ENCODE peak calls at places on chromosome 5, in four cellular contexts. One of them, this sample, is unnamed.

GRCh38 chr5:158718738-158719505 is 380.8 kb downstream of the EBF1 start:
- DNase-seq in CD8-positive, alpha-beta T cell: no peak
- DNase-seq in fibroblast of pulmonary artery: peak
- DNase-seq in pancreas: no peak
- DNase-seq in this sample: peak

GRCh38 chr5:3197699-3198098 is 397.9 kb upstream of the IRX1 start:
- DNase-seq in CD8-positive, alpha-beta T cell: no peak
- DNase-seq in fibroblast of pulmonary artery: no peak
- DNase-seq in pancreas: no peak
- DNase-seq in this sample: no peak

GRCh38 chr5:178331491-178331981 is 98.9 kb upstream of the PHYKPL start:
- DNase-seq in fibroblast of pulmonary artery: peak
- DNase-seq in CD8-positive, alpha-beta T cell: no peak
- DNase-seq in pancreas: peak
- DNase-seq in this sample: no peak

GRCh38 chr5:149265559-149265958 is 6.1 kb upstream of the AFAP1L1 start:
- DNase-seq in CD8-positive, alpha-beta T cell: no peak
- DNase-seq in pancreas: no peak
- DNase-seq in fibroblast of pulmonary artery: peak
- DNase-seq in this sample: peak

GRCh38 chr5:92402045-92402444 is 1018.9 kb upstream of the ARRDC3 start:
- DNase-seq in CD8-positive, alpha-beta T cell: no peak
- DNase-seq in fibroblast of pulmonary artery: peak
- DNase-seq in pancreas: no peak
- DNase-seq in this sample: peak

GRCh38 chr5:59390074-59390659 is 503.4 kb downstream of the PDE4D start:
- DNase-seq in fibroblast of pulmonary artery: peak
- DNase-seq in pancreas: no peak
- DNase-seq in CD8-positive, alpha-beta T cell: no peak
- DNase-seq in this sample: peak

GRCh38 chr5:137733011-137733410 is 2.9 kb downstream of the KLHL3 start:
- DNase-seq in fibroblast of pulmonary artery: no peak
- DNase-seq in CD8-positive, alpha-beta T cell: no peak
- DNase-seq in pancreas: no peak
- DNase-seq in this sample: peak

GRCh38 chr5:1338196-1338490 is 6.8 kb downstream of the CLPTM1L start:
- DNase-seq in CD8-positive, alpha-beta T cell: no peak
- DNase-seq in pancreas: no peak
- DNase-seq in fibroblast of pulmonary artery: no peak
- DNase-seq in this sample: no peak

GRCh38 chr5:148014276-148014675 is 49.5 kb upstream of the SPINK5 start:
- DNase-seq in pancreas: no peak
- DNase-seq in fibroblast of pulmonary artery: no peak
- DNase-seq in CD8-positive, alpha-beta T cell: no peak
- DNase-seq in this sample: peak

GRCh38 chr5:60842859-60843692 is 993 bp downstream of the ELOVL7 start:
- DNase-seq in CD8-positive, alpha-beta T cell: no peak
- DNase-seq in fibroblast of pulmonary artery: no peak
- DNase-seq in pancreas: peak
- DNase-seq in this sample: no peak

GRCh38 chr5:90017236-90017635 is 392.3 kb downstream of the CETN3 start:
- DNase-seq in fibroblast of pulmonary artery: no peak
- DNase-seq in CD8-positive, alpha-beta T cell: no peak
- DNase-seq in pancreas: no peak
- DNase-seq in this sample: no peak

GRCh38 chr5:141778211-141778610 is 96.2 kb upstream of the ARAP3 start:
- DNase-seq in fibroblast of pulmonary artery: peak
- DNase-seq in pancreas: no peak
- DNase-seq in CD8-positive, alpha-beta T cell: no peak
- DNase-seq in this sample: peak

GRCh38 chr5:138466900-138467710 is 1.8 kb downstream of the EGR1 start:
- DNase-seq in CD8-positive, alpha-beta T cell: no peak
- DNase-seq in fibroblast of pulmonary artery: peak
- DNase-seq in pancreas: no peak
- DNase-seq in this sample: no peak

GRCh38 chr5:174272671-174273070 is 227.2 kb downstream of the NSG2 start:
- DNase-seq in pancreas: no peak
- DNase-seq in fibroblast of pulmonary artery: no peak
- DNase-seq in CD8-positive, alpha-beta T cell: no peak
- DNase-seq in this sample: no peak

GRCh38 chr5:131928957-131929356 is 16.5 kb downstream of the MEIKIN start:
- DNase-seq in pancreas: no peak
- DNase-seq in fibroblast of pulmonary artery: no peak
- DNase-seq in CD8-positive, alpha-beta T cell: no peak
- DNase-seq in this sample: no peak

GRCh38 chr5:159515909-159516415 is 185.7 kb upstream of the IL12B start:
- DNase-seq in fibroblast of pulmonary artery: peak
- DNase-seq in pancreas: no peak
- DNase-seq in CD8-positive, alpha-beta T cell: peak
- DNase-seq in this sample: peak

GRCh38 chr5:6744841-6745705 is 31.8 kb downstream of the TENT4A start:
- DNase-seq in CD8-positive, alpha-beta T cell: no peak
- DNase-seq in pancreas: no peak
- DNase-seq in fibroblast of pulmonary artery: no peak
- DNase-seq in this sample: no peak

GRCh38 chr5:167839065-167839464 is 452.4 kb upstream of the WWC1 start:
- DNase-seq in fibroblast of pulmonary artery: no peak
- DNase-seq in CD8-positive, alpha-beta T cell: no peak
- DNase-seq in pancreas: no peak
- DNase-seq in this sample: no peak

GRCh38 chr5:67610191-67610912 is 413.8 kb upstream of the CD180 start:
- DNase-seq in CD8-positive, alpha-beta T cell: no peak
- DNase-seq in fibroblast of pulmonary artery: no peak
- DNase-seq in pancreas: no peak
- DNase-seq in this sample: peak

GRCh38 chr5:7678057-7678456 is 172.9 kb downstream of the CFAP90 start:
- DNase-seq in fibroblast of pulmonary artery: no peak
- DNase-seq in pancreas: no peak
- DNase-seq in CD8-positive, alpha-beta T cell: no peak
- DNase-seq in this sample: no peak

GRCh38 chr5:173321886-173322285 is 6.3 kb downstream of the STC2 start:
- DNase-seq in pancreas: no peak
- DNase-seq in CD8-positive, alpha-beta T cell: no peak
- DNase-seq in fibroblast of pulmonary artery: peak
- DNase-seq in this sample: peak

GRCh38 chr5:168346417-168346816 is 55.0 kb downstream of the WWC1 start:
- DNase-seq in fibroblast of pulmonary artery: no peak
- DNase-seq in pancreas: no peak
- DNase-seq in CD8-positive, alpha-beta T cell: no peak
- DNase-seq in this sample: no peak

GRCh38 chr5:173767580-173768266 is 120.4 kb upstream of the CPEB4 start:
- DNase-seq in fibroblast of pulmonary artery: no peak
- DNase-seq in pancreas: no peak
- DNase-seq in CD8-positive, alpha-beta T cell: no peak
- DNase-seq in this sample: peak

GRCh38 chr5:149817539-149817938 is 87.4 kb downstream of the PPARGC1B start:
- DNase-seq in fibroblast of pulmonary artery: no peak
- DNase-seq in CD8-positive, alpha-beta T cell: no peak
- DNase-seq in pancreas: no peak
- DNase-seq in this sample: no peak

GRCh38 chr5:93831449-93831848 is 90.0 kb upstream of the POU5F2 start:
- DNase-seq in pancreas: no peak
- DNase-seq in CD8-positive, alpha-beta T cell: no peak
- DNase-seq in fibroblast of pulmonary artery: peak
- DNase-seq in this sample: peak

GRCh38 chr5:36680066-36680465 is 73.7 kb downstream of the SLC1A3 start:
- DNase-seq in fibroblast of pulmonary artery: no peak
- DNase-seq in CD8-positive, alpha-beta T cell: no peak
- DNase-seq in pancreas: peak
- DNase-seq in this sample: no peak

GRCh38 chr5:7396169-7397004 is 449 bp downstream of the ADCY2 start:
- DNase-seq in pancreas: no peak
- DNase-seq in fibroblast of pulmonary artery: no peak
- DNase-seq in CD8-positive, alpha-beta T cell: no peak
- DNase-seq in this sample: peak

GRCh38 chr5:163838738-163839137 is 333.3 kb downstream of the MAT2B start:
- DNase-seq in pancreas: no peak
- DNase-seq in CD8-positive, alpha-beta T cell: no peak
- DNase-seq in fibroblast of pulmonary artery: no peak
- DNase-seq in this sample: peak

GRCh38 chr5:79021753-79022152 is 36.6 kb upstream of the ARSB start:
- DNase-seq in fibroblast of pulmonary artery: no peak
- DNase-seq in CD8-positive, alpha-beta T cell: no peak
- DNase-seq in pancreas: no peak
- DNase-seq in this sample: no peak

GRCh38 chr5:150304481-150305081 is 1.9 kb upstream of the ARSI start:
- DNase-seq in pancreas: no peak
- DNase-seq in CD8-positive, alpha-beta T cell: no peak
- DNase-seq in fibroblast of pulmonary artery: no peak
- DNase-seq in this sample: no peak

GRCh38 chr5:137753227-137753985 is 757 bp downstream of the HNRNPA0 start:
- DNase-seq in fibroblast of pulmonary artery: no peak
- DNase-seq in pancreas: peak
- DNase-seq in CD8-positive, alpha-beta T cell: no peak
- DNase-seq in this sample: no peak

GRCh38 chr5:132486318-132487094 is 4.1 kb downstream of the IRF1 start:
- DNase-seq in pancreas: no peak
- DNase-seq in CD8-positive, alpha-beta T cell: no peak
- DNase-seq in fibroblast of pulmonary artery: no peak
- DNase-seq in this sample: no peak

GRCh38 chr5:172858511-172858989 is 24.5 kb downstream of the ERGIC1 start:
- DNase-seq in fibroblast of pulmonary artery: no peak
- DNase-seq in pancreas: no peak
- DNase-seq in CD8-positive, alpha-beta T cell: no peak
- DNase-seq in this sample: peak

GRCh38 chr5:22938373-22938772 is 85.2 kb upstream of the CDH12 start:
- DNase-seq in CD8-positive, alpha-beta T cell: no peak
- DNase-seq in pancreas: no peak
- DNase-seq in fibroblast of pulmonary artery: no peak
- DNase-seq in this sample: no peak

GRCh38 chr5:67299317-67299716 is 102.7 kb upstream of the CD180 start:
- DNase-seq in pancreas: no peak
- DNase-seq in fibroblast of pulmonary artery: no peak
- DNase-seq in CD8-positive, alpha-beta T cell: no peak
- DNase-seq in this sample: peak

DNA sequence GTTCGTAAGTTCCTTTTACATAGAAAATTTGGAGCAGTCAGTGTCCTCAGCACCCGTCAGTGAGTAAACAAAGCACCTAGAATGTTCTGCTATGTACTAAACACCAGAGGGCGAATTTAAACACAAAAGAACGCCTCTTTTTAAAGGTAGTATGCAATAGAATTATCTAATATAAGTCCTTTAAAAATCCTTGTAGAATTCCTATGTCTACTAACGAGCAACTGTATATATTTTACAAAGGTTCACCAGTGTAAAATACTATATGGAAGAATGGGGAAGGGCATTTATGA is 499 bp upstream of the TMEM232 start:
- DNase-seq in CD8-positive, alpha-beta T cell: no peak
- DNase-seq in pancreas: no peak
- DNase-seq in fibroblast of pulmonary artery: no peak
- DNase-seq in this sample: peak
- TF ChIP-seq CTCF in CD8-positive, alpha-beta T cell: no peak
- TF ChIP-seq CTCF in pancreas: no peak
- TF ChIP-seq CTCF in fibroblast of pulmonary artery: peak
- TF ChIP-seq CTCF in this sample: peak

DNA sequence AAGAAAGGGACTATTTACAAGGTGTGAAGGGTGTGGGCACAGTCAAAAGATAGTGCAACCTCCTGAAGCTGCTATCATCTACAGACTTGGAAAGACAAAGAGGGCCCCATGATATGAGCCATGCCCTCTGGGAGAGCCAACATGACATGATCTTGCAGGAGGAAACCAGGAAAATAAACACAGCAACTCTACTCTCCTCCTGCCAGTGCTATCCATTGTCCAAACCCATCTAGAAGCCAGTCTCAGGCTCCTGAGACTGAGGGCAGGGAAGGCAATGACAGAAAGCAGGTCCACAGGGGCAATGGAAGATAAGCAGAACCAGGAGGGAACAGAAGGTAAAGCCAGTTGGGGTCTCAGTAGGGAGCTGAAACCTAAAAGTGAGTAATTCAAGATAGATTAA is 37.1 kb downstream of the PLPP1 start:
- DNase-seq in fibroblast of pulmonary artery: no peak
- DNase-seq in CD8-positive, alpha-beta T cell: no peak
- DNase-seq in pancreas: no peak
- DNase-seq in this sample: no peak
- H3K4me3 ChIP-seq in fibroblast of pulmonary artery: no peak
- H3K4me3 ChIP-seq in CD8-positive, alpha-beta T cell: no peak
- H3K4me3 ChIP-seq in pancreas: no peak
- H3K4me3 ChIP-seq in this sample: no peak

GRCh38 chr5:135885031-135885430 is 10.6 kb downstream of the IL9 start:
- DNase-seq in fibroblast of pulmonary artery: no peak
- DNase-seq in CD8-positive, alpha-beta T cell: no peak
- DNase-seq in pancreas: no peak
- DNase-seq in this sample: no peak

GRCh38 chr5:135883026-135883425 is 12.6 kb downstream of the IL9 start:
- DNase-seq in fibroblast of pulmonary artery: no peak
- DNase-seq in CD8-positive, alpha-beta T cell: no peak
- DNase-seq in pancreas: no peak
- DNase-seq in this sample: no peak

GRCh38 chr5:135880801-135881200 is 14.8 kb downstream of the IL9 start:
- DNase-seq in CD8-positive, alpha-beta T cell: no peak
- DNase-seq in fibroblast of pulmonary artery: no peak
- DNase-seq in pancreas: no peak
- DNase-seq in this sample: no peak

GRCh38 chr5:135881244-135881643 is 14.4 kb downstream of the IL9 start:
- DNase-seq in fibroblast of pulmonary artery: no peak
- DNase-seq in CD8-positive, alpha-beta T cell: no peak
- DNase-seq in pancreas: no peak
- DNase-seq in this sample: no peak

GRCh38 chr5:135883441-135883840 is 12.2 kb downstream of the IL9 start:
- DNase-seq in fibroblast of pulmonary artery: no peak
- DNase-seq in pancreas: no peak
- DNase-seq in CD8-positive, alpha-beta T cell: no peak
- DNase-seq in this sample: no peak
- TF ChIP-seq CTCF in fibroblast of pulmonary artery: peak
- TF ChIP-seq CTCF in pancreas: no peak
- TF ChIP-seq CTCF in CD8-positive, alpha-beta T cell: no peak
- TF ChIP-seq CTCF in this sample: peak

GRCh38 chr5:52837591-52838001 is 49.9 kb downstream of the ITGA1 start:
- DNase-seq in pancreas: no peak
- DNase-seq in CD8-positive, alpha-beta T cell: no peak
- DNase-seq in fibroblast of pulmonary artery: peak
- DNase-seq in this sample: no peak
- H3K4me3 ChIP-seq in pancreas: no peak
- H3K4me3 ChIP-seq in CD8-positive, alpha-beta T cell: no peak
- H3K4me3 ChIP-seq in fibroblast of pulmonary artery: no peak
- H3K4me3 ChIP-seq in this sample: no peak

GRCh38 chr5:18102733-18103132 is 468.5 kb downstream of the TAF11L14 start:
- DNase-seq in pancreas: no peak
- DNase-seq in fibroblast of pulmonary artery: no peak
- DNase-seq in CD8-positive, alpha-beta T cell: no peak
- DNase-seq in this sample: no peak
- TF ChIP-seq CTCF in pancreas: no peak
- TF ChIP-seq CTCF in fibroblast of pulmonary artery: no peak
- TF ChIP-seq CTCF in CD8-positive, alpha-beta T cell: no peak
- TF ChIP-seq CTCF in this sample: no peak

GRCh38 chr5:109898547-109899544 is 209.1 kb downstream of the MAN2A1 start:
- DNase-seq in CD8-positive, alpha-beta T cell: no peak
- DNase-seq in pancreas: no peak
- DNase-seq in fibroblast of pulmonary artery: no peak
- DNase-seq in this sample: no peak
- H3K4me3 ChIP-seq in CD8-positive, alpha-beta T cell: no peak
- H3K4me3 ChIP-seq in pancreas: no peak
- H3K4me3 ChIP-seq in fibroblast of pulmonary artery: no peak
- H3K4me3 ChIP-seq in this sample: no peak

GRCh38 chr5:179623001-179623905 is at the start of gene HNRNPH1:
- DNase-seq in fibroblast of pulmonary artery: peak
- DNase-seq in pancreas: peak
- DNase-seq in CD8-positive, alpha-beta T cell: peak
- DNase-seq in this sample: peak
- TF ChIP-seq CTCF in fibroblast of pulmonary artery: no peak
- TF ChIP-seq CTCF in pancreas: no peak
- TF ChIP-seq CTCF in CD8-positive, alpha-beta T cell: no peak
- TF ChIP-seq CTCF in this sample: no peak

This sample was measured in fibroblast of mammary gland.